ENCODE peak calls at places on chromosome 16, in seven cellular contexts. B, X, D, U, R, A and Y are unnamed samples.

GRCh38 chr16:22933173-22933572 is 119.2 kb downstream of the HS3ST2 start:
- DNase-seq in B (no peak), X (no peak), D (no peak), U (no peak), R (no peak), A (no peak), Y (no peak)

GRCh38 chr16:75181630-75182029 is 25.3 kb downstream of the CTRB2 start:
- DNase-seq in B (no peak), X (no peak), D (no peak), U (peak), R (no peak), A (no peak), Y (no peak)

GRCh38 chr16:67842509-67843342 is 606 bp downstream of the THAP11 start:
- DNase-seq in B (peak), X (no peak), D (peak), U (peak), R (peak), A (peak), Y (no peak)

GRCh38 chr16:19148189-19148588 is 19.9 kb upstream of the SYT17 start:
- DNase-seq in B (no peak), X (no peak), D (no peak), U (no peak), R (no peak), A (no peak), Y (no peak)

GRCh38 chr16:15701975-15702970 is 52.2 kb downstream of the NDE1 start:
- DNase-seq in B (no peak), X (no peak), D (no peak), U (no peak), R (no peak), A (no peak), Y (no peak)

GRCh38 chr16:82583415-82583814 is 43.4 kb upstream of the CDH13 start:
- DNase-seq in B (no peak), X (no peak), D (no peak), U (no peak), R (no peak), A (no peak), Y (no peak)

GRCh38 chr16:29769507-29769906 is 8.5 kb upstream of the ZG16 start:
- DNase-seq in B (no peak), X (no peak), D (no peak), U (no peak), R (no peak), A (no peak), Y (no peak)

GRCh38 chr16:24511174-24511573 is 28.2 kb upstream of the RBBP6 start:
- DNase-seq in B (no peak), X (no peak), D (no peak), U (peak), R (no peak), A (no peak), Y (no peak)

GRCh38 chr16:81885976-81886586 is 107.0 kb downstream of the PLCG2 start:
- DNase-seq in B (no peak), X (peak), D (no peak), U (peak), R (no peak), A (peak), Y (no peak)

GRCh38 chr16:8798535-8799157 is 1.0 kb downstream of the PMM2 start:
- DNase-seq in B (no peak), X (no peak), D (no peak), U (peak), R (no peak), A (no peak), Y (no peak)

GRCh38 chr16:22001591-22001990 is 675 bp upstream of the PDZD9 start:
- DNase-seq in B (no peak), X (no peak), D (no peak), U (no peak), R (no peak), A (no peak), Y (no peak)

GRCh38 chr16:29644338-29644857 is 18.6 kb upstream of the SPN start:
- DNase-seq in B (no peak), X (no peak), D (no peak), U (no peak), R (no peak), A (no peak), Y (no peak)

GRCh38 chr16:86202760-86203426 is 303.9 kb downstream of the IRF8 start:
- DNase-seq in B (no peak), X (no peak), D (no peak), U (no peak), R (no peak), A (no peak), Y (no peak)

GRCh38 chr16:13594798-13595197 is 325.2 kb upstream of the ERCC4 start:
- DNase-seq in B (no peak), X (no peak), D (no peak), U (no peak), R (no peak), A (peak), Y (no peak)

GRCh38 chr16:17451835-17452234 is 18.9 kb downstream of the XYLT1 start:
- DNase-seq in B (no peak), X (no peak), D (no peak), U (no peak), R (no peak), A (no peak), Y (no peak)

GRCh38 chr16:67384778-67385510 is 8.4 kb downstream of the TPPP3 start:
- DNase-seq in B (no peak), X (no peak), D (no peak), U (no peak), R (no peak), A (no peak), Y (no peak)

GRCh38 chr16:89049484-89050118 is 44.1 kb upstream of the ACSF3 start:
- DNase-seq in B (no peak), X (no peak), D (peak), U (no peak), R (no peak), A (no peak), Y (no peak)

GRCh38 chr16:3401719-3402397 is 843 bp downstream of the ZNF174 start:
- DNase-seq in B (no peak), X (peak), D (no peak), U (peak), R (no peak), A (peak), Y (no peak)

GRCh38 chr16:56789360-56789759 is 59.4 kb downstream of the NUP93 start:
- DNase-seq in B (peak), X (peak), D (no peak), U (peak), R (peak), A (no peak), Y (no peak)

GRCh38 chr16:11501583-11502138 is 85.1 kb downstream of the LITAF start:
- DNase-seq in B (no peak), X (no peak), D (no peak), U (no peak), R (no peak), A (peak), Y (no peak)

GRCh38 chr16:24645739-24646645 is 83.5 kb upstream of the TNRC6A start:
- DNase-seq in B (no peak), X (peak), D (peak), U (no peak), R (no peak), A (no peak), Y (no peak)

GRCh38 chr16:30740364-30741251 is 7.6 kb upstream of the PHKG2 start:
- DNase-seq in B (peak), X (peak), D (peak), U (peak), R (peak), A (no peak), Y (peak)

GRCh38 chr16:20507280-20507679 is 56.0 kb downstream of the ACSM2A start:
- DNase-seq in B (no peak), X (no peak), D (no peak), U (no peak), R (no peak), A (no peak), Y (no peak)

GRCh38 chr16:9092963-9093477 is 1.6 kb downstream of the HAPSTR1 start:
- DNase-seq in B (peak), X (no peak), D (peak), U (peak), R (peak), A (peak), Y (peak)

GRCh38 chr16:89320717-89321501 is 103.4 kb downstream of the ZNF778 start:
- DNase-seq in B (peak), X (no peak), D (no peak), U (peak), R (peak), A (no peak), Y (no peak)

GRCh38 chr16:64866026-64866425 is 255.8 kb downstream of the CDH11 start:
- DNase-seq in B (no peak), X (no peak), D (no peak), U (no peak), R (no peak), A (no peak), Y (no peak)

GRCh38 chr16:50505714-50506542 is 42.3 kb upstream of the NKD1 start:
- DNase-seq in B (no peak), X (no peak), D (no peak), U (no peak), R (no peak), A (no peak), Y (no peak)

GRCh38 chr16:77599793-77600415 is 122.4 kb upstream of the NUDT7 start:
- DNase-seq in B (no peak), X (peak), D (no peak), U (peak), R (peak), A (no peak), Y (no peak)

GRCh38 chr16:55035037-55035436 is 104.4 kb downstream of the IRX5 start:
- DNase-seq in B (no peak), X (peak), D (no peak), U (peak), R (no peak), A (peak), Y (no peak)

GRCh38 chr16:63331111-63331510 is 1294.9 kb upstream of the CDH8 start:
- DNase-seq in B (no peak), X (no peak), D (no peak), U (no peak), R (no peak), A (no peak), Y (no peak)

GRCh38 chr16:58464047-58464915 is 35.7 kb upstream of the NDRG4 start:
- DNase-seq in B (no peak), X (no peak), D (no peak), U (no peak), R (no peak), A (peak), Y (no peak)
- TF ChIP-seq EP300 in B (no peak), X (no peak), D (no peak), U (no peak), R (no peak), A (no peak), Y (no peak)

DNA sequence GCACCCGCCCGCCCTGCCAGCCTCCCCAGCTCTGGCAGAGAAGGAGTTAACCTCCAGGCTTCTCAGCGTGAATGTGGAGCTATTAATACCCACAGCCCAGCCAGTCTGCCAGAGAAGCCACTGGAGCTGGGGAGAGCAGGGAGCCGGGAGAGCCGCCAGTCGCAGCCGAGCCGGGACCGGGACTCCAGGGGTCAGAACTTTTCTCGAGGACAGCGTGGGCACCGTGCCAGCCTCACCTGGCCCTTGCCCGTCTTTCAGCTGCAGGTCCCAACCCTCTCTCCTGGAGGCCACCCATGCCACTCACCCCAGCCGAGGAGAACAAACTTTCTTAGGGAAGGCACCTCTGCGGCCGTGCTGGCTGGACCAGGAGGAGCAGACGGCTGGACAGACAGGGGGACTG is 33.8 kb upstream of the SBK1 start:
- DNase-seq in B (peak), X (no peak), D (no peak), U (no peak), R (no peak), A (no peak), Y (no peak)
- TF ChIP-seq POLR2A in B (no peak), X (no peak), D (no peak), U (no peak), R (no peak), A (no peak), Y (no peak)

DNA sequence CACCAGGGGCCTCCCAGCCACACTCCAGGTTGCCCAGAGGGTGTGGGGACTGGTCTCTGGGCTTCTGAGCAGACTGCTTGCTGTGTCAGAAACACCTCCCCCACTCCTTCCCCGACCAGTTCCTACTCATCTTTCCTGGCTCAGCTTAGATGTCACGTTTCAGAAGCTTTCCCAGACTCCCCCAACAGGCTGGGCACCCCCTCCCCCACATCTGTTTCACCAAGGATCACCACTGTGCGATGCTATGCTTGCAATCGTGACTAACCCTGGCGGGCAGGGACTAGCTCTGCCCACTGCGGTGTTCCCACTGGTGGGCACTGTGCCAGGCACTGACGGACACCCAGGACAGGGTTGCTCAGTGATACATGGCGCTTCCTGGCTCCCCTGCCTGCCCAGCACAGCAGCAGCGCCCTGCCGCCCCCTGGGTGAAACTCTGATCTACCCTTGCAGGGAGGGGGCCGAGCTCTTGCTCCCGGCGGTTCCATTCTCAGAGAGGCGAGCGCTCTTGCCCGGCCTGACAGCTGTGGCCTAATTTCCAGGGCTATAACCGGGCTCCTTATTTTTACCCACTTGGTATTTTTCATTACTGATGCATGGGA is 29.4 kb upstream of the MTSS2 start:
- DNase-seq in B (peak), X (peak), D (peak), U (no peak), R (peak), A (no peak), Y (peak)
- H3K4me3 ChIP-seq in B (no peak), X (no peak), D (peak), U (no peak), R (no peak), A (no peak), Y (no peak)

GRCh38 chr16:847681-848445 is 47.3 kb upstream of the GNG13 start:
- DNase-seq in B (no peak), X (no peak), D (peak), U (no peak), R (no peak), A (no peak), Y (no peak)
- TF ChIP-seq EP300 in B (no peak), X (no peak), D (no peak), U (no peak), R (no peak), A (no peak), Y (no peak)

GRCh38 chr16:46973457-46974324 is at the start of gene DNAJA2:
- DNase-seq in B (peak), X (peak), D (peak), U (peak), R (peak), A (peak), Y (peak)

GRCh38 chr16:46975165-46975564 is 1.7 kb upstream of the DNAJA2 start:
- DNase-seq in B (no peak), X (no peak), D (no peak), U (no peak), R (no peak), A (no peak), Y (no peak)

GRCh38 chr16:46972971-46973456 is 460 bp downstream of the DNAJA2 start:
- DNase-seq in B (no peak), X (no peak), D (peak), U (peak), R (peak), A (peak), Y (no peak)

GRCh38 chr16:46975908-46976470 is 2.5 kb upstream of the DNAJA2 start:
- DNase-seq in B (no peak), X (no peak), D (no peak), U (no peak), R (no peak), A (no peak), Y (no peak)

GRCh38 chr16:46974352-46974751 is 878 bp upstream of the DNAJA2 start:
- DNase-seq in B (no peak), X (peak), D (no peak), U (peak), R (no peak), A (no peak), Y (no peak)
- TF ChIP-seq POLR2A in B (no peak), X (no peak), D (no peak), U (no peak), R (no peak), A (no peak), Y (no peak)